ENCODE peak calls at places on chromosomes 12 and 14, in seven cellular contexts. Z, U, H, K, R, J and D are unnamed samples.

GRCh38 chr14:105050551-105050897 is 14.7 kb downstream of the GPR132 start:
- DNase-seq in Z (no peak), U (no peak), H (peak; percentile 43), K (no peak), R (no peak), J (no peak), D (no peak)

GRCh38 chr12:47316609-47317049 is 236.9 kb upstream of the AMIGO2 start:
- DNase-seq in Z (no peak), U (no peak), H (peak; percentile 15), K (no peak), R (no peak), J (no peak), D (no peak)

GRCh38 chr12:103780093-103780440 is 61.0 kb downstream of the NT5DC3 start:
- DNase-seq in Z (no peak), U (no peak), H (no peak), K (no peak), R (peak; percentile 51), J (no peak), D (no peak)

GRCh38 chr12:111441107-111441928 is 35.6 kb downstream of the SH2B3 start:
- DNase-seq in Z (no peak), U (no peak), H (no peak), K (no peak), R (no peak), J (no peak), D (no peak)

GRCh38 chr14:101808020-101808641 is 46.6 kb downstream of the PPP2R5C start:
- DNase-seq in Z (peak; percentile 86), U (peak; percentile 54), H (peak; percentile 69), K (peak; percentile 79), R (no peak), J (peak; percentile 71), D (peak; percentile 18)

GRCh38 chr12:99043319-99043914 is 398.3 kb downstream of the APAF1 start:
- DNase-seq in Z (peak; percentile 74), U (peak; percentile 85), H (peak; percentile 67), K (peak; percentile 79), R (peak; percentile 50), J (peak; percentile 94), D (peak; percentile 80)

GRCh38 chr14:22047105-22047504 is 373.5 kb upstream of the OR4E1 start:
- DNase-seq in Z (peak; percentile 61), U (peak; percentile 51), H (peak; percentile 13), K (peak; percentile 80), R (no peak), J (peak; percentile 77), D (peak; percentile 68)

GRCh38 chr14:23375527-23376251 is 1.2 kb upstream of the CMTM5 start:
- DNase-seq in Z (no peak), U (no peak), H (peak; percentile 7), K (no peak), R (no peak), J (no peak), D (no peak)

GRCh38 chr12:53483225-53483978 is 15.9 kb downstream of the MAP3K12 start:
- DNase-seq in Z (peak; percentile 83), U (no peak), H (no peak), K (peak; percentile 37), R (no peak), J (peak; percentile 59), D (no peak)

GRCh38 chr12:50637870-50638481 is 125.9 kb upstream of the ATF1 start:
- DNase-seq in Z (peak; percentile 47), U (peak; percentile 67), H (peak; percentile 50), K (peak; percentile 74), R (peak; percentile 50), J (peak; percentile 79), D (peak; percentile 63)

GRCh38 chr14:61188936-61189808 is 92.0 kb downstream of the TMEM30B start:
- DNase-seq in Z (peak; percentile 80), U (no peak), H (peak; percentile 29), K (peak; percentile 89), R (peak; percentile 74), J (peak; percentile 85), D (peak; percentile 71)

GRCh38 chr12:113135178-113136127 is at the start of gene RASAL1:
- DNase-seq in Z (peak; percentile 86), U (peak; percentile 93), H (peak; percentile 76), K (peak; percentile 92), R (no peak), J (peak; percentile 96), D (peak; percentile 41)

GRCh38 chr14:92121207-92121669 is 268 bp downstream of the NDUFB1 start:
- DNase-seq in Z (no peak), U (peak; percentile 52), H (peak; percentile 38), K (peak; percentile 56), R (peak; percentile 57), J (peak; percentile 72), D (peak; percentile 45)

GRCh38 chr12:70637686-70638085 is 457 bp upstream of the PTPRB start:
- DNase-seq in Z (no peak), U (no peak), H (no peak), K (no peak), R (no peak), J (no peak), D (no peak)
- H3K79me2 ChIP-seq in Z (no peaks in the 10 kb centered on the region), U (no peaks in the 10 kb centered on the region), H (no peaks in the 10 kb centered on the region), K (no peaks in the 10 kb centered on the region), R (no peaks in the 10 kb centered on the region), J (no peaks in the 10 kb centered on the region), D (no peaks in the 10 kb centered on the region)

GRCh38 chr12:124538194-124539082 is 29.0 kb downstream of the NCOR2 start:
- DNase-seq in Z (no peak), U (no peak), H (no peak), K (no peak), R (no peak), J (no peak), D (no peak)
- H3K27ac ChIP-seq in Z (no peak overlapping the region), U (no peak overlapping the region), H (no peak overlapping the region), K (no peak overlapping the region), R (no peak overlapping the region), J (no peak overlapping the region), D (peak overlapping the region; percentile 16)

GRCh38 chr12:20646239-20646827 is 48.8 kb upstream of the SLCO1C1 start:
- DNase-seq in Z (peak; percentile 36), U (peak; percentile 34), H (peak; percentile 3), K (peak; percentile 45), R (peak; percentile 51), J (peak; percentile 68), D (peak; percentile 56)

GRCh38 chr12:20641127-20641526 is 54.0 kb upstream of the SLCO1C1 start:
- DNase-seq in Z (no peak), U (no peak), H (no peak), K (no peak), R (no peak), J (no peak), D (no peak)

DNA sequence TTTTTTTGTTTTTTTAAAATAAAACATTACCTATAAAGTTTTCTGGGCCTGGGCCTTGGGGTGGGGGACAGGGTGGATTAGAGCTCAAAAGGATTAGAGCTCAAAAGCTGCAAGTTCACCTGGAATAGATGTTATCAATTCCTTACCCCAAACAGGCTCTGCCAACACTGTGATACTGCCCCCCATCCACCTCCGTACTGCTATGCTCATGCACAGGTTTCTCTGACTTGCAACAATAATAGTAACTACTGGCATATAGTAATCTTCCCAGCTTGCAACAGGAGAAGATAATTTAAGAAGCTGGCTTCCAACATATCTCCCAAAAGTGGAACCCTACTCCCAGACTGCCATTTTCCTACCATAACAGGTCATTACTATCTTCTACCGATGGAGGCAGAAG is 51.3 kb upstream of the SLCO1C1 start:
- DNase-seq in Z (no peak), U (no peak), H (no peak), K (no peak), R (no peak), J (no peak), D (no peak)
- H3K4me1 ChIP-seq in Z (no peaks in the 10 kb centered on the region), U (no peaks in the 10 kb centered on the region), H (no peaks in the 10 kb centered on the region), K (no peaks in the 10 kb centered on the region), R (no peaks in the 10 kb centered on the region), J (no peaks in the 10 kb centered on the region), D (no peaks in the 10 kb centered on the region)

GRCh38 chr12:101881228-101881627 is 3.8 kb downstream of the DRAM1 start:
- DNase-seq in Z (no peak), U (no peak), H (no peak), K (no peak), R (no peak), J (no peak), D (no peak)
- H3K79me2 ChIP-seq in Z (no peaks in the 10 kb centered on the region), U (no peaks in the 10 kb centered on the region), H (no peaks in the 10 kb centered on the region), K (no peaks in the 10 kb centered on the region), R (peaks cover 52% of the 10 kb centered on the region), J (no peaks in the 10 kb centered on the region), D (peaks cover 31% of the 10 kb centered on the region)

DNA sequence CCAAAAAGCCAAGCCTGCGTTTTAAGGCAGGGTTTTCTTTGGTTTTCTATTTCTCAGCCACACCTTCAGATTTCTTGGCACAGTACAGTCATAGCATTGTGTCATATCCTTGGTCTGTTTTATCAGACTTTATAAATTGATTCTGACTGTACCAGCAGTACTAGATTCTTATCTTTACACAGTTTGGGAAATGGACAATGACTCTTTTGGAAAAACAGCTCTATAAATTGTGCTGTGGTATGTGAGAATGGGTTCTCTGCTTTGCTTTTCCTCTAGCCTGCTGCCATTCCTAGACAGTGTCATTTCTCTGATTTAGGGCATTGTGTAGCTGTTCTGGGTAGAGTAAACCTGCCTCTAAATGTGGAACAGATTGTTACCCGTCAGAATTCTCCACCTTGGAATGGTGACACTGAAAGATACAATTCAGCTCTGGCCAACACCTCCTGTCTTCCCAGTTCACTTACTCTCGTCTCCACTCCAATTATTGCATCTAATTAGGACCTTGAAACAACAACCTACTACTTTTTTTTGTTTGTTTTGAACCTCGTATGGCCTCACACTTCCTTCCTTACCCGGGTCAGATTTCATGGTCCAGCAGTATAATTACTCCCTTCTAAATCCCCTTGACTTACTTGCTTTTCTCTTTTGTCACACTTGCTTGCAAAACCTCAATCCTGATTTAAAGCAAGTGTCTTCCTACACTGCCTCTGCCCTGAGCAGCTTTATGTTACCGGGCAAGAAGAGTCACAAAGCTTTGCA is 226.3 kb downstream of the ERC1 start:
- DNase-seq in Z (no peak), U (no peak), H (no peak), K (no peak), R (peak; percentile 92), J (no peak), D (no peak)
- H3K27ac ChIP-seq in Z (no peak overlapping the region), U (no peak overlapping the region), H (no peak overlapping the region), K (peak overlapping the region; percentile 55), R (peak overlapping the region; percentile 52), J (peak overlapping the region; percentile 24), D (no peak overlapping the region)

GRCh38 chr12:27973487-27973890 is 956 bp upstream of the PTHLH start:
- DNase-seq in Z (peak; percentile 42), U (no peak), H (no peak), K (peak; percentile 33), R (no peak), J (no peak), D (no peak)
- H3K4me1 ChIP-seq in Z (no peaks in the 10 kb centered on the region), U (no peaks in the 10 kb centered on the region), H (peaks cover 2% of the 10 kb centered on the region), K (peaks cover 62% of the 10 kb centered on the region), R (peaks cover 7% of the 10 kb centered on the region), J (no peaks in the 10 kb centered on the region), D (peaks cover 30% of the 10 kb centered on the region)

DNA sequence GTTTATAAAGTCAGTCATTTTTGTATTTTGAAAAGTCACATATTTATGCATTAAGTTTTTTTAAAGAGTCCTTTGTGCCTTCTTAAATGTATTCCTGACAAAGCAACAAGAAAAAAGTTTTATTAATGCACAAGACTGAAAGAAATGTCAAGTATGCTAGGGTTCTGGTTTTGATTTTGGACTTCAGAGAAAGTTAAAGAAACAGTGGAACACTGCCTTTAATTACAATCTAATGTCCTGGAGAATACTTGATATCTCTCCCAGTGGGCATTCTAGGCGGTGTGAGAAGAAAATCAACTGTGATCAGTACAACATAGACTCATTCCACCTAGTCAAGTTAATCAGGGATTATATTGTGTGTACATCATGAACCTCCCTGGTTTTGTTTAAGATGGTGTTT is 49.9 kb downstream of the PRICKLE1 start:
- DNase-seq in Z (peak; percentile 35), U (no peak), H (no peak), K (no peak), R (no peak), J (no peak), D (no peak)
- H3K79me2 ChIP-seq in Z (no peaks in the 10 kb centered on the region), U (no peaks in the 10 kb centered on the region), H (no peaks in the 10 kb centered on the region), K (no peaks in the 10 kb centered on the region), R (no peaks in the 10 kb centered on the region), J (no peaks in the 10 kb centered on the region), D (peaks cover 73% of the 10 kb centered on the region)

GRCh38 chr12:63918788-63919300 is 74.3 kb downstream of the SRGAP1 start:
- DNase-seq in Z (no peak), U (no peak), H (no peak), K (no peak), R (peak; percentile 96), J (no peak), D (peak; percentile 22)
- H3K27ac ChIP-seq in Z (no peak overlapping the region), U (no peak overlapping the region), H (no peak overlapping the region), K (no peak overlapping the region), R (peak overlapping the region; percentile 89), J (no peak overlapping the region), D (peak overlapping the region; percentile 91)